ENCODE peak calls at places on chromosomes 2 and 18, in five cellular contexts. Q is PC-9, K is cardiac fibroblast, T is GM12865, F is bronchial epithelial cell. D is an unnamed sample.

GRCh38 chr2:19274439-19274838 is 84.0 kb downstream of the OSR1 start:
- DNase-seq in Q (no peak), K (no peak), T (no peak), F (no peak), D (no peak)

GRCh38 chr18:79493801-79494211 is 98.1 kb downstream of the NFATC1 start:
- DNase-seq in Q (no peak), K (no peak), T (no peak), F (no peak), D (peak; percentile 7)

GRCh38 chr2:28408764-28409599 is 16.3 kb downstream of the FOSL2 start:
- DNase-seq in Q (peak; percentile 94), K (peak; percentile 82), T (no peak), F (peak; percentile 76), D (no peak)

GRCh38 chr2:73979686-73980085 is 5.0 kb upstream of the TET3 start:
- DNase-seq in Q (peak; percentile 28), K (peak; percentile 92), T (no peak), F (peak; percentile 94), D (no peak)

GRCh38 chr2:45928946-45929345 is 277.5 kb downstream of the PRKCE start:
- DNase-seq in Q (no peak), K (no peak), T (no peak), F (no peak), D (no peak)

GRCh38 chr18:63697261-63697660 is 5.5 kb upstream of the SERPINB11 start:
- DNase-seq in Q (no peak), K (peak; percentile 31), T (no peak), F (no peak), D (no peak)

GRCh38 chr2:128262315-128263253 is 56.1 kb downstream of the HS6ST1 start:
- DNase-seq in Q (no peak), K (no peak), T (no peak), F (no peak), D (no peak)

GRCh38 chr2:174617120-174617519 is 19.5 kb upstream of the WIPF1 start:
- DNase-seq in Q (no peak), K (peak; percentile 63), T (no peak), F (no peak), D (no peak)

GRCh38 chr2:168798076-168798887 is 4.2 kb upstream of the NOSTRIN start:
- DNase-seq in Q (no peak), K (no peak), T (no peak), F (no peak), D (no peak)

GRCh38 chr2:73987109-73987947 is 2.6 kb downstream of the TET3 start:
- DNase-seq in Q (no peak), K (no peak), T (peak; percentile 69), F (no peak), D (no peak)

GRCh38 chr2:112162956-112163355 is 24.8 kb downstream of the FBLN7 start:
- DNase-seq in Q (no peak), K (no peak), T (no peak), F (no peak), D (no peak)

GRCh38 chr2:237236188-237236587 is 150.5 kb downstream of the COPS8 start:
- DNase-seq in Q (no peak), K (peak; percentile 68), T (no peak), F (peak; percentile 46), D (no peak)

GRCh38 chr2:69099541-69099940 is 86.6 kb downstream of the ANTXR1 start:
- DNase-seq in Q (no peak), K (peak; percentile 58), T (no peak), F (peak; percentile 55), D (no peak)

GRCh38 chr18:3257627-3258120 is 4.3 kb upstream of the MYL12B start:
- DNase-seq in Q (no peak), K (no peak), T (no peak), F (no peak), D (no peak)

GRCh38 chr2:33598472-33599174 is 476 bp downstream of the FAM98A start:
- DNase-seq in Q (peak; percentile 28), K (peak; percentile 51), T (peak; percentile 85), F (peak; percentile 38), D (peak; percentile 55)

GRCh38 chr2:227376911-227377396 is 2.2 kb downstream of the TM4SF20 start:
- DNase-seq in Q (no peak), K (peak; percentile 67), T (peak; percentile 12), F (no peak), D (no peak)

GRCh38 chr2:16553222-16553621 is 112.4 kb downstream of the CYRIA start:
- DNase-seq in Q (peak; percentile 8), K (peak; percentile 64), T (peak; percentile 43), F (peak; percentile 52), D (peak; percentile 55)

GRCh38 chr2:16395601-16396000 is 270.0 kb downstream of the CYRIA start:
- DNase-seq in Q (no peak), K (no peak), T (no peak), F (peak; percentile 53), D (no peak)

GRCh38 chr2:119641562-119642258 is 37.3 kb upstream of the TMEM177 start:
- DNase-seq in Q (peak; percentile 72), K (peak; percentile 83), T (peak; percentile 77), F (peak; percentile 68), D (peak; percentile 87)

GRCh38 chr2:12776457-12777049 is 59.8 kb downstream of the TRIB2 start:
- DNase-seq in Q (no peak), K (no peak), T (no peak), F (no peak), D (no peak)

GRCh38 chr2:224711859-224712258 is 4.3 kb downstream of the CCDC195 start:
- DNase-seq in Q (no peak), K (no peak), T (no peak), F (no peak), D (no peak)

GRCh38 chr2:238053195-238053776 is 7.5 kb upstream of the SCLY start:
- DNase-seq in Q (no peak), K (peak; percentile 21), T (no peak), F (no peak), D (no peak)

GRCh38 chr18:61464551-61465102 is 131.4 kb downstream of the CDH20 start:
- DNase-seq in Q (no peak), K (peak; percentile 7), T (no peak), F (no peak), D (no peak)

GRCh38 chr18:22391571-22392359 is 25.9 kb downstream of the CTAGE1 start:
- DNase-seq in Q (peak; percentile 34), K (peak; percentile 96), T (peak; percentile 0), F (peak; percentile 99), D (no peak)

GRCh38 chr2:107469437-107469995 is 357.2 kb upstream of the RGPD4 start:
- DNase-seq in Q (no peak), K (no peak), T (no peak), F (no peak), D (no peak)

GRCh38 chr2:107466241-107466640 is 360.5 kb upstream of the RGPD4 start:
- DNase-seq in Q (no peak), K (no peak), T (no peak), F (no peak), D (no peak)

GRCh38 chr2:107467414-107467813 is 359.3 kb upstream of the RGPD4 start:
- DNase-seq in Q (no peak), K (no peak), T (no peak), F (no peak), D (no peak)

DNA sequence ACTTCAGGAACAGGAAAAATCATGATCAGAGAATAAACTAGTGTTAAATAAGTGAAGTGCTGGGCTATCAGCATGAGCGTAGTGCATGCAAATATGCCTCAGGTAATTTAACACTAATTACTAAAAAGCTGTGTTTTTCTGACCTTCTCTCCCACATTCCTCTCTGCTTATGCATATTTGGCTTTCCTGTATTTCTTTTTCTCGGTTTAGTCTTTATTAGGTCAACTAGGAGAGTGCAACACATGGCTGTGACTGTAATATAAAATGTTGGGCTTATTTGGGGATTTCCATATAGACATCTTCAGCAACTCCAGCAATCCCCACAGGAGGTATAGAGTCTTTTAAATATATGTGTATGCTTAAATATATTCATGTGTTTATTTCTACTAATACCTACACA is 359.7 kb upstream of the RGPD4 start:
- DNase-seq in Q (no peak), K (no peak), T (no peak), F (no peak), D (no peak)
- TF ChIP-seq CTCF in Q (no peak), K (no peak), T (no peak), F (no peak), D (no peak)

GRCh38 chr18:27549335-27550039 is 364.4 kb upstream of the CHST9 start:
- DNase-seq in Q (no peak), K (no peak), T (no peak), F (no peak), D (no peak)

GRCh38 chr18:27541293-27541692 is 356.2 kb upstream of the CHST9 start:
- DNase-seq in Q (no peak), K (no peak), T (no peak), F (no peak), D (no peak)

GRCh38 chr18:27546991-27547390 is 361.9 kb upstream of the CHST9 start:
- DNase-seq in Q (no peak), K (no peak), T (no peak), F (peak; percentile 73), D (no peak)

GRCh38 chr18:27540126-27540525 is 355.0 kb upstream of the CHST9 start:
- DNase-seq in Q (no peak), K (no peak), T (no peak), F (no peak), D (peak; percentile 20)

DNA sequence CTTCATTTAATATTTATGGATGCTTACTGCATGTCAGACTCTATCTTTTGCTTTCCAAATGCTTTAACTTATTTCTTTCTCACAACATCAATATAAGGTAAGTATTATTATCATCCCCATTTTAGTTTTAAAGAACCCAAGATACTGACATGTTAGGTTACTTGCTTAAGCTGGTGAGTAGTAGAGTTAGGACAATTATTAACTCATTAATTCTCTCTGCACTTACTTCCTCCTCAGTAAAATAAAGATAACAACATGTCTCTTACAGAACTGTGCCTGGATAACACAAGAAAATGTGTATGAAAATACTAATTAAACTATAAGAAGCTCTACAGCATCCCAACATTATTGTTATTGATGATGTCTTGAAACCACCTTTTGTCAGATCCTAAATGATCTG is 359.1 kb upstream of the CHST9 start:
- DNase-seq in Q (no peak), K (no peak), T (no peak), F (no peak), D (no peak)
- TF ChIP-seq CTCF in Q (no peak), K (no peak), T (no peak), F (no peak), D (no peak)

DNA sequence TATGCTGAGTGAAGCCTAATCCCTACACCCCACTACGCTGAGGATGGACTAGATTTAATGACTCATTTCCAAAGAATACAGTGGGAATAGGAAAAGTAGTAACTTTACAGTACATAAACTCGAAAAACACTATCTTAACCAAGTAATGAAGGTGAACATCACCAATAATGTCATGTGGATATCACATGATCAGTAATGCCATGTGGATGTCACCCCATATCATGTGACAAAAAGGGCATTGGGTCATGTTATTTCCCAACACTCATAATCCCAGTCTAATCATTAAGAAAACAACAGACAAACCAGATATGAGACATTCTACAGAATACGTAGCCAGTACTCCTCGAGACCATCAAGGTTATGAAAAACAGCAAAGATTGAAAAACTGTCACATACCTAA is 667.3 kb upstream of the CRIM1 start:
- DNase-seq in Q (no peak), K (no peak), T (no peak), F (no peak), D (no peak)
- TF ChIP-seq CTCF in Q (no peak), K (no peak), T (no peak), F (no peak), D (no peak)

DNA sequence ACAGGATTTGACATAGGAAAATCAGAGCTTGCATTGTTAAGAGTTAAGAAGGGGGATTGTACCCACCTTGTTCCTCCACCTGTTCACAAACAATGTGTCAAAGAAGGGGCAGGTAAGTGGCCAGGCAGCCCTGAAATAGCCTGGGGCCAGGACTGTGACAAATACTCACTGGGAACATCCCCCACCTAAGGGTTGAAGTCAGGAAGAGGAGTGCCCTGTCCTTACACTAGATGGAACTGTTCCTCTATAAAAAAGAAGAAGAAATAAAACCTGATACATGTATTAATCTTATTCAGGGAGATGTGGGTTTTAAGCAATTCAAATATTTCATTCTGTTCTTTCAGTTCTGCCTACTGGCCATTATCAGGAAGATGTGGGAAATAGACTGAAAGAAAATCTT is 41.9 kb downstream of the TACR1 start:
- DNase-seq in Q (peak; percentile 10), K (no peak), T (no peak), F (peak; percentile 21), D (no peak)
- TF ChIP-seq CTCF in Q (peak; percentile 68), K (peak; percentile 9), T (no peak), F (peak; percentile 10), D (no peak)

D was measured in glutamatergic neuron.